ENCODE peak calls at places on chromosomes 13 and 19, in six cellular contexts. X is left lung, T is MM.1S, E is pancreas, Q is HL-60, H is A549. G is an unnamed sample.

GRCh38 chr13:96880419-96880818 is 113.9 kb downstream of the OXGR1 start:
- DNase-seq in X (no peak), T (no peak), E (no peak), Q (no peak), H (no peak), G (no peak)

GRCh38 chr13:102620512-102620911 is 23.7 kb downstream of the TPP2 start:
- DNase-seq in X (no peak), T (no peak), E (no peak), Q (no peak), H (no peak), G (no peak)

GRCh38 chr19:31340059-31341025 is 8.9 kb downstream of the TSHZ3 start:
- DNase-seq in X (no peak), T (no peak), E (no peak), Q (peak; percentile 66), H (no peak), G (no peak)

GRCh38 chr19:54041969-54042606 is 21.6 kb downstream of the VSTM1 start:
- DNase-seq in X (no peak), T (no peak), E (no peak), Q (no peak), H (no peak), G (no peak)

GRCh38 chr19:41859213-41859617 is 840 bp upstream of the RPS19 start:
- DNase-seq in X (no peak), T (no peak), E (no peak), Q (no peak), H (no peak), G (no peak)

GRCh38 chr13:40539954-40540706 is 126.3 kb downstream of the FOXO1 start:
- DNase-seq in X (no peak), T (no peak), E (no peak), Q (no peak), H (peak; percentile 30), G (no peak)

GRCh38 chr13:26476744-26477129 is 80.7 kb upstream of the WASF3 start:
- DNase-seq in X (no peak), T (no peak), E (no peak), Q (no peak), H (no peak), G (no peak)

GRCh38 chr13:80012281-80012680 is 328.6 kb downstream of the SPRY2 start:
- DNase-seq in X (peak; percentile 37), T (no peak), E (no peak), Q (no peak), H (no peak), G (no peak)

GRCh38 chr13:48483589-48483988 is 49.3 kb downstream of the RCBTB2 start:
- DNase-seq in X (no peak), T (no peak), E (no peak), Q (no peak), H (no peak), G (no peak)

GRCh38 chr13:107835339-107836018 is 379.9 kb downstream of the LIG4 start:
- DNase-seq in X (no peak), T (no peak), E (no peak), Q (no peak), H (no peak), G (no peak)

GRCh38 chr19:48784527-48784926 is 26.3 kb downstream of the BCAT2 start:
- DNase-seq in X (no peak), T (no peak), E (no peak), Q (no peak), H (no peak), G (no peak)

GRCh38 chr13:42337808-42338600 is 66.1 kb downstream of the AKAP11 start:
- DNase-seq in X (no peak), T (no peak), E (no peak), Q (no peak), H (no peak), G (no peak)

GRCh38 chr19:46616631-46617322 is 8.1 kb downstream of the PTGIR start:
- DNase-seq in X (no peak), T (no peak), E (peak; percentile 86), Q (no peak), H (peak; percentile 96), G (peak; percentile 27)

GRCh38 chr19:9584073-9584833 is at the start of gene ZNF121:
- DNase-seq in X (peak; percentile 88), T (peak; percentile 89), E (peak; percentile 82), Q (peak; percentile 80), H (peak; percentile 36), G (peak; percentile 38)

GRCh38 chr13:102770435-102770834 is 3.2 kb downstream of the TEX30 start:
- DNase-seq in X (no peak), T (no peak), E (no peak), Q (no peak), H (no peak), G (no peak)

GRCh38 chr13:62629618-62630017 is 1214.0 kb upstream of the PCDH20 start:
- DNase-seq in X (no peak), T (no peak), E (peak; percentile 80), Q (no peak), H (no peak), G (peak; percentile 83)

GRCh38 chr13:24097667-24098066 is 62.9 kb upstream of the SPATA13 start:
- DNase-seq in X (no peak), T (no peak), E (no peak), Q (no peak), H (no peak), G (no peak)

GRCh38 chr19:37217533-37217854 is 520 bp upstream of the ZNF383 start:
- DNase-seq in X (no peak), T (no peak), E (no peak), Q (no peak), H (no peak), G (no peak)

GRCh38 chr19:11538232-11539036 is at the start of gene CNN1:
- DNase-seq in X (peak; percentile 68), T (no peak), E (no peak), Q (no peak), H (no peak), G (no peak)

GRCh38 chr13:40180776-40181175 is 485.7 kb downstream of the FOXO1 start:
- DNase-seq in X (no peak), T (no peak), E (no peak), Q (no peak), H (no peak), G (no peak)

GRCh38 chr13:98214707-98215106 is 37.6 kb upstream of the RNF113B start:
- DNase-seq in X (no peak), T (no peak), E (no peak), Q (no peak), H (no peak), G (peak; percentile 73)

GRCh38 chr13:60260440-60260839 is 96.7 kb upstream of the DIAPH3 start:
- DNase-seq in X (no peak), T (no peak), E (no peak), Q (no peak), H (no peak), G (no peak)

GRCh38 chr13:101390461-101390860 is 25.8 kb downstream of the NALCN start:
- DNase-seq in X (no peak), T (no peak), E (no peak), Q (no peak), H (no peak), G (no peak)

GRCh38 chr19:6481541-6482342 is at the start of gene DENND1C:
- DNase-seq in X (peak; percentile 64), T (peak; percentile 55), E (no peak), Q (no peak), H (no peak), G (no peak)

DNA sequence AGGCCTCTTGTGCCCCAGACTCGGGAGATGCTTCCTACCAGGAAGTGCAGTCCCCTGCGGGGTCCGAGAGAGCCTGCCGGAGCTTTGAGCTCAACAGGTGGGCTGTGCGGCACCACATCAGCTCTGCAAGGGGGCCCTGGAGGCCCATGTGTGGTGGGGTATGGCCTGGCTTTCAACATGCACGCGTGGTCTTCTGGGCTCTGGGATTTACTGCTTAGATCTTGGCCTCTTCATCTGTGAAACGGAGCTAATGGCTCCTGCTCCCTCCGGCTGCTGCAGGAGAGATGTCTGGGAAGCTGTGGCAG is 18.0 kb downstream of the NDUFB7 start:
- DNase-seq in X (no peak), T (no peak), E (no peak), Q (no peak), H (no peak), G (no peak)
- H3K4me3 ChIP-seq in X (no peak overlapping the region), T (no peak overlapping the region), E (no peak overlapping the region), Q (no peak overlapping the region), H (no peak overlapping the region), G (peak overlapping the region; percentile 18)

GRCh38 chr19:16896098-16896912 is 7.5 kb downstream of the F2RL3 start:
- DNase-seq in X (no peak), T (no peak), E (peak; percentile 48), Q (no peak), H (no peak), G (no peak)
- H3K4me3 ChIP-seq in X (peak overlapping the region; percentile 52), T (peak overlapping the region; percentile 43), E (peak overlapping the region; percentile 26), Q (peak overlapping the region; percentile 16), H (no peak overlapping the region), G (no peak overlapping the region)

GRCh38 chr13:44078806-44079378 is 199.2 kb downstream of the LACC1 start:
- DNase-seq in X (no peak), T (no peak), E (no peak), Q (no peak), H (no peak), G (no peak)
- H3K4me3 ChIP-seq in X (no peak overlapping the region), T (no peak overlapping the region), E (no peak overlapping the region), Q (no peak overlapping the region), H (no peak overlapping the region), G (no peak overlapping the region)

GRCh38 chr13:61414136-61414535 is 1.5 kb downstream of the PCDH20 start:
- DNase-seq in X (no peak), T (no peak), E (no peak), Q (no peak), H (no peak), G (no peak)
- H3K4me3 ChIP-seq in X (peak overlapping the region; percentile 33), T (no peak overlapping the region), E (no peak overlapping the region), Q (no peak overlapping the region), H (no peak overlapping the region), G (no peak overlapping the region)

DNA sequence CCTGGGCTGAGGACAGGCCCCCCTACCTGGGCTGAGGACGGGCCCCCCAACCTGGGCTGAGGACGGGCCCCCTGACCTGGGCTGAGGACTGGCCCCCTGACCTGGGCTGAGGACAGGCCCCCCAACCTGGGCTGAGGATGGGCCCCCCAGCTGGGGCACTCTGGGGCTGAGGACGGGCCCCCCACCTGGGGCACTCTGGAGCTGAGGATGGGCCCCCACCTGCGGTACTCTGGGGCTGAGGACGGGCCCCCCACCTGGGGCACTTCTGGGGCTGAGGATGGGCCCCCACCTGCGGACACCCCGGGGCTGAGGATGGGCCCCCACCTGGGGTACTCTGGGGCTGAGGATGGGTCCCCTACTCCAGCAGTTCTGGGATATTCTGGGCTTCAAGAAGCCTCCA is 65.5 kb downstream of the RASA3 start:
- DNase-seq in X (no peak), T (no peak), E (no peak), Q (no peak), H (no peak), G (no peak)
- H3K4me3 ChIP-seq in X (no peak overlapping the region), T (peak overlapping the region; percentile 83), E (no peak overlapping the region), Q (peak overlapping the region; percentile 2), H (no peak overlapping the region), G (no peak overlapping the region)

G was measured in LNCaP clone FGC.